ENCODE peak calls at places on chromosomes 1 and 21, in ten cellular contexts. S, K, W, X, A, Y, O, U, E and Q are unnamed samples.

GRCh38 chr1:81559662-81560350 is 240.9 kb upstream of the ADGRL2 start:
- DNase-seq in W (no peak), U (no peak), Y (no peak), E (no peak), K (no peak), S (no peak), A (no peak), O (no peak), X (no peak), Q (no peak)

GRCh38 chr1:117371436-117372151 is 4.3 kb downstream of the MAN1A2 start:
- DNase-seq in K (peak; percentile 9), A (no peak), O (no peak), X (peak; percentile 20), S (no peak), W (peak; percentile 74), E (no peak), Y (no peak), U (no peak), Q (no peak)

GRCh38 chr1:212073490-212073889 is 37.9 kb downstream of the DTL start:
- DNase-seq in Y (no peak), X (no peak), E (no peak), S (no peak), W (peak; percentile 3), O (no peak), A (no peak), K (no peak), U (no peak), Q (no peak)

GRCh38 chr1:153415850-153416570 is at the start of gene S100A7A:
- DNase-seq in X (no peak), K (no peak), E (no peak), O (no peak), S (no peak), A (no peak), W (no peak), U (no peak), Y (no peak), Q (no peak)

GRCh38 chr1:21435646-21436487 is 4.1 kb upstream of the NBPF3 start:
- DNase-seq in Y (no peak), K (no peak), X (no peak), S (no peak), E (no peak), A (no peak), W (no peak), O (no peak), U (no peak), Q (no peak)

GRCh38 chr1:245873068-245873467 is 634.0 kb downstream of the SMYD3 start:
- DNase-seq in X (no peak), U (no peak), O (no peak), K (no peak), S (no peak), E (no peak), Y (no peak), W (peak; percentile 55), A (no peak), Q (no peak)

GRCh38 chr1:110062612-110063011 is 7.9 kb downstream of the ALX3 start:
- DNase-seq in W (no peak), X (no peak), E (no peak), Y (no peak), O (no peak), U (no peak), K (no peak), S (no peak), A (no peak), Q (no peak)

GRCh38 chr1:95169544-95169943 is 52.4 kb downstream of the TLCD4 start:
- DNase-seq in O (no peak), U (no peak), K (no peak), A (no peak), E (no peak), X (peak; percentile 3), W (no peak), S (no peak), Y (no peak), Q (no peak)

GRCh38 chr1:8746554-8746953 is 70.9 kb downstream of the RERE start:
- DNase-seq in W (peak; percentile 60), S (no peak), O (no peak), A (no peak), X (peak; percentile 25), U (no peak), E (no peak), K (no peak), Y (no peak), Q (no peak)

GRCh38 chr1:243312962-243313634 is 57.3 kb downstream of the SDCCAG8 start:
- DNase-seq in W (no peak), K (no peak), E (no peak), X (no peak), U (no peak), A (no peak), O (no peak), S (no peak), Y (no peak), Q (no peak)

GRCh38 chr1:220528049-220528678 is at the start of gene MARK1:
- DNase-seq in U (no peak), X (peak; percentile 76), S (peak; percentile 82), A (no peak), W (peak; percentile 7), K (peak; percentile 88), E (peak; percentile 20), Y (peak; percentile 58), O (peak; percentile 70), Q (no peak)

GRCh38 chr21:36396971-36397370 is 11.8 kb downstream of the CHAF1B start:
- DNase-seq in O (no peak), Y (no peak), K (no peak), W (no peak), S (no peak), E (no peak), A (no peak), X (no peak), U (no peak), Q (no peak)

GRCh38 chr21:21096956-21097355 is 98.7 kb downstream of the NCAM2 start:
- DNase-seq in A (no peak), X (no peak), O (no peak), S (no peak), W (no peak), Y (no peak), U (no peak), E (no peak), K (no peak), Q (no peak)

GRCh38 chr1:116990612-116991151 is 10.9 kb upstream of the CD101 start:
- DNase-seq in K (no peak), X (peak; percentile 99), U (no peak), W (peak; percentile 40), E (peak; percentile 6), A (peak; percentile 50), S (peak; percentile 85), O (peak; percentile 44), Y (no peak), Q (no peak)

GRCh38 chr1:8211620-8212442 is 106.1 kb upstream of the SLC45A1 start:
- DNase-seq in S (no peak), K (no peak), W (peak; percentile 99), A (peak; percentile 56), X (peak; percentile 99), E (peak; percentile 70), O (no peak), Y (no peak), U (no peak), Q (peak; percentile 95)

GRCh38 chr1:177632923-177633322 is 336.9 kb downstream of the SEC16B start:
- DNase-seq in X (no peak), A (no peak), Y (no peak), E (no peak), S (no peak), K (no peak), U (no peak), O (no peak), W (no peak), Q (no peak)

GRCh38 chr1:230351983-230352382 is 74.1 kb downstream of the PGBD5 start:
- DNase-seq in Y (no peak), K (no peak), S (no peak), O (no peak), E (no peak), A (no peak), U (no peak), W (no peak), X (no peak), Q (no peak)

GRCh38 chr1:24318238-24318987 is 744 bp upstream of the GRHL3 start:
- DNase-seq in A (no peak), U (no peak), K (no peak), Y (no peak), S (no peak), E (no peak), W (peak; percentile 59), O (no peak), X (peak; percentile 14), Q (peak; percentile 26)

GRCh38 chr1:154607084-154607747 is 770 bp downstream of the ADAR start:
- DNase-seq in O (peak; percentile 68), W (peak; percentile 63), A (no peak), Y (no peak), U (no peak), X (peak; percentile 23), K (peak; percentile 63), E (peak; percentile 24), S (no peak), Q (no peak)

GRCh38 chr1:10692401-10693021 is 103.9 kb downstream of the CASZ1 start:
- DNase-seq in S (peak; percentile 40), U (peak; percentile 53), W (no peak), E (no peak), K (peak; percentile 57), A (no peak), O (no peak), Y (no peak), X (peak; percentile 3), Q (no peak)

GRCh38 chr21:33825898-33826297 is 89.7 kb downstream of the ATP5PO start:
- DNase-seq in U (no peak), K (no peak), Y (no peak), A (no peak), E (peak; percentile 46), X (peak; percentile 47), W (peak; percentile 62), S (no peak), O (no peak), Q (peak; percentile 24)

GRCh38 chr1:93738075-93738622 is 56.5 kb upstream of the BCAR3 start:
- DNase-seq in O (no peak), U (no peak), S (no peak), W (peak; percentile 97), K (no peak), A (no peak), Y (no peak), X (peak; percentile 97), E (peak; percentile 78), Q (peak; percentile 72)

GRCh38 chr1:236287356-236287755 is 5.6 kb upstream of the ERO1B start:
- DNase-seq in U (no peak), A (no peak), E (no peak), O (no peak), X (no peak), W (no peak), Y (no peak), S (no peak), K (no peak), Q (no peak)

GRCh38 chr1:174974711-174975111 is 25.0 kb upstream of the CACYBP start:
- DNase-seq in W (no peak), S (peak; percentile 16), Y (no peak), O (no peak), E (no peak), K (no peak), X (no peak), U (no peak), A (no peak), Q (no peak)

GRCh38 chr1:36579049-36579448 is 96.3 kb upstream of the CSF3R start:
- DNase-seq in W (no peak), Y (no peak), E (no peak), A (no peak), K (no peak), U (no peak), X (no peak), O (no peak), S (no peak), Q (no peak)

GRCh38 chr1:55195523-55196233 is 19.5 kb downstream of the USP24 start:
- DNase-seq in X (peak; percentile 20), W (peak; percentile 84), E (no peak), O (no peak), Y (no peak), U (no peak), K (no peak), A (no peak), S (no peak), Q (no peak)

GRCh38 chr1:155052412-155053400 is 1.6 kb downstream of the ADAM15 start:
- DNase-seq in W (no peak), K (peak; percentile 32), O (no peak), S (peak; percentile 85), Y (no peak), X (no peak), A (no peak), E (peak; percentile 32), U (no peak), Q (no peak)

GRCh38 chr1:3641816-3642215 is 8.1 kb downstream of the WRAP73 start:
- DNase-seq in E (no peak), A (no peak), S (no peak), X (no peak), Y (no peak), W (no peak), O (no peak), K (no peak), U (no peak), Q (no peak)